ENCODE peak calls at places on chromosomes 1 and 21, in five cellular contexts. W, F, I, Z and P are unnamed samples.

GRCh38 chr1:205633421-205633976 is 1.7 kb upstream of the ELK4 start:
- DNase-seq in Z (peak; percentile 84), I (no peak), W (peak; percentile 65), F (no peak), P (no peak)

GRCh38 chr1:111517464-111518225 is 14.2 kb upstream of the ADORA3 start:
- DNase-seq in W (no peak), I (no peak), Z (no peak), F (peak; percentile 45), P (no peak)

GRCh38 chr21:29504751-29505321 is 206.1 kb downstream of the BACH1 start:
- DNase-seq in Z (peak; percentile 38), W (peak; percentile 22), I (no peak), F (no peak), P (no peak)

GRCh38 chr1:232568331-232568852 is 61.5 kb downstream of the SIPA1L2 start:
- DNase-seq in F (no peak), W (no peak), I (no peak), Z (no peak), P (no peak)

GRCh38 chr1:174013864-174014418 is 8.2 kb downstream of the RC3H1 start:
- DNase-seq in W (peak; percentile 21), Z (no peak), F (no peak), I (no peak), P (no peak)

GRCh38 chr1:8055973-8056372 is 29.9 kb upstream of the ERRFI1 start:
- DNase-seq in Z (peak; percentile 83), W (peak; percentile 69), F (no peak), I (no peak), P (no peak)

GRCh38 chr21:34836103-34836932 is 167.5 kb downstream of the CLIC6 start:
- DNase-seq in Z (peak; percentile 99), W (peak; percentile 99), F (no peak), I (no peak), P (no peak)

GRCh38 chr1:160768295-160768657 is 27.7 kb upstream of the LY9 start:
- DNase-seq in Z (peak; percentile 30), I (peak; percentile 72), W (peak; percentile 32), F (peak; percentile 3), P (peak; percentile 51)

GRCh38 chr21:30434033-30434631 is 4.1 kb downstream of the KRTAP13-4 start:
- DNase-seq in W (peak; percentile 3), I (no peak), Z (peak; percentile 42), F (peak; percentile 42), P (no peak)

GRCh38 chr1:3464649-3465025 is 10.2 kb downstream of the ARHGEF16 start:
- DNase-seq in Z (no peak), F (no peak), W (no peak), I (no peak), P (no peak)

GRCh38 chr1:21414002-21414401 is 25.9 kb upstream of the NBPF3 start:
- DNase-seq in F (no peak), Z (no peak), W (no peak), I (no peak), P (no peak)

GRCh38 chr1:21849909-21850576 is 38.0 kb downstream of the LDLRAD2 start:
- DNase-seq in Z (no peak), F (no peak), I (no peak), W (no peak), P (no peak)